ENCODE peak calls at places on chromosomes 4 and X, in four cellular contexts. One of them, this sample, is unnamed.

GRCh38 chr4:121155893-121156292 is 8.2 kb downstream of the TNIP3 start:
- DNase-seq in progenitor cell of endocrine pancreas: no peak
- DNase-seq in GM12878: no peak
- DNase-seq in foreskin fibroblast: peak; percentile 83
- DNase-seq in this sample: peak; percentile 87

GRCh38 chr4:80434238-80434637 is 98.7 kb downstream of the CFAP299 start:
- DNase-seq in foreskin fibroblast: no peak
- DNase-seq in GM12878: no peak
- DNase-seq in progenitor cell of endocrine pancreas: no peak
- DNase-seq in this sample: no peak

GRCh38 chrX:2614911-2615310 is 76.2 kb upstream of the CD99 start:
- DNase-seq in GM12878: no peak
- DNase-seq in progenitor cell of endocrine pancreas: no peak
- DNase-seq in foreskin fibroblast: peak; percentile 82
- DNase-seq in this sample: no peak

GRCh38 chr4:184732126-184732525 is 1.8 kb downstream of the CENPU start:
- DNase-seq in progenitor cell of endocrine pancreas: no peak
- DNase-seq in GM12878: no peak
- DNase-seq in foreskin fibroblast: no peak
- DNase-seq in this sample: peak; percentile 82

GRCh38 chrX:38437093-38437492 is 84.7 kb downstream of the OTC start:
- DNase-seq in foreskin fibroblast: peak; percentile 0
- DNase-seq in progenitor cell of endocrine pancreas: no peak
- DNase-seq in GM12878: no peak
- DNase-seq in this sample: peak; percentile 9

GRCh38 chr4:185640809-185641675 is 105.7 kb upstream of the PDLIM3 start:
- DNase-seq in progenitor cell of endocrine pancreas: no peak
- DNase-seq in GM12878: peak; percentile 12
- DNase-seq in foreskin fibroblast: peak; percentile 18
- DNase-seq in this sample: peak; percentile 68

GRCh38 chr4:73816814-73817213 is 19.7 kb upstream of the CXCL6 start:
- DNase-seq in GM12878: no peak
- DNase-seq in foreskin fibroblast: peak; percentile 81
- DNase-seq in progenitor cell of endocrine pancreas: no peak
- DNase-seq in this sample: peak; percentile 70

GRCh38 chr4:113958766-113959540 is 20.5 kb downstream of the ARSJ start:
- DNase-seq in foreskin fibroblast: peak; percentile 93
- DNase-seq in progenitor cell of endocrine pancreas: no peak
- DNase-seq in GM12878: no peak
- DNase-seq in this sample: peak; percentile 89

GRCh38 chr4:89757154-89757723 is 79.7 kb downstream of the SNCA start:
- DNase-seq in foreskin fibroblast: no peak
- DNase-seq in GM12878: no peak
- DNase-seq in progenitor cell of endocrine pancreas: no peak
- DNase-seq in this sample: no peak

GRCh38 chrX:115690554-115691216 is 129.7 kb downstream of the PLS3 start:
- DNase-seq in progenitor cell of endocrine pancreas: peak; percentile 65
- DNase-seq in foreskin fibroblast: peak; percentile 45
- DNase-seq in GM12878: peak; percentile 23
- DNase-seq in this sample: peak; percentile 81

GRCh38 chr4:70706516-70706915 is 15.2 kb upstream of the RUFY3 start:
- DNase-seq in GM12878: no peak
- DNase-seq in progenitor cell of endocrine pancreas: no peak
- DNase-seq in foreskin fibroblast: no peak
- DNase-seq in this sample: no peak

GRCh38 chr4:66741081-66741480 is 804.2 kb downstream of the CENPC start:
- DNase-seq in GM12878: no peak
- DNase-seq in progenitor cell of endocrine pancreas: no peak
- DNase-seq in foreskin fibroblast: no peak
- DNase-seq in this sample: peak; percentile 66

GRCh38 chrX:134144231-134144630 is 92.8 kb upstream of the CCDC160 start:
- DNase-seq in progenitor cell of endocrine pancreas: no peak
- DNase-seq in foreskin fibroblast: no peak
- DNase-seq in GM12878: no peak
- DNase-seq in this sample: peak; percentile 36

GRCh38 chr4:147088141-147088540 is 142.5 kb upstream of the TTC29 start:
- DNase-seq in foreskin fibroblast: peak; percentile 12
- DNase-seq in GM12878: no peak
- DNase-seq in progenitor cell of endocrine pancreas: no peak
- DNase-seq in this sample: no peak

GRCh38 chr4:6659897-6660296 is 19.4 kb downstream of the MRFAP1 start:
- DNase-seq in foreskin fibroblast: no peak
- DNase-seq in GM12878: no peak
- DNase-seq in progenitor cell of endocrine pancreas: no peak
- DNase-seq in this sample: no peak

GRCh38 chr4:78293841-78294301 is 236.7 kb downstream of the FRAS1 start:
- DNase-seq in progenitor cell of endocrine pancreas: no peak
- DNase-seq in GM12878: no peak
- DNase-seq in foreskin fibroblast: peak; percentile 85
- DNase-seq in this sample: peak; percentile 61

GRCh38 chrX:30196322-30196721 is 19.0 kb upstream of the MAGEB2 start:
- DNase-seq in GM12878: no peak
- DNase-seq in foreskin fibroblast: no peak
- DNase-seq in progenitor cell of endocrine pancreas: no peak
- DNase-seq in this sample: peak; percentile 26

GRCh38 chr4:65893311-65893710 is 223.0 kb upstream of the EPHA5 start:
- DNase-seq in GM12878: no peak
- DNase-seq in progenitor cell of endocrine pancreas: no peak
- DNase-seq in foreskin fibroblast: no peak
- DNase-seq in this sample: no peak

GRCh38 chrX:13346646-13347045 is 26.8 kb upstream of the ATXN3L start:
- DNase-seq in foreskin fibroblast: no peak
- DNase-seq in GM12878: no peak
- DNase-seq in progenitor cell of endocrine pancreas: no peak
- DNase-seq in this sample: no peak

GRCh38 chr4:159129822-159130550 is 27.1 kb downstream of the RAPGEF2 start:
- DNase-seq in GM12878: no peak
- DNase-seq in progenitor cell of endocrine pancreas: no peak
- DNase-seq in foreskin fibroblast: no peak
- DNase-seq in this sample: no peak

GRCh38 chrX:108090474-108091265 is 672 bp downstream of the PSMD10 start:
- DNase-seq in progenitor cell of endocrine pancreas: no peak
- DNase-seq in GM12878: no peak
- DNase-seq in foreskin fibroblast: no peak
- DNase-seq in this sample: peak; percentile 19

GRCh38 chr4:18664051-18664450 is 642.5 kb upstream of the LCORL start:
- DNase-seq in foreskin fibroblast: no peak
- DNase-seq in GM12878: no peak
- DNase-seq in progenitor cell of endocrine pancreas: no peak
- DNase-seq in this sample: no peak

GRCh38 chr4:24638396-24638875 is 54.1 kb upstream of the DHX15 start:
- DNase-seq in foreskin fibroblast: no peak
- DNase-seq in GM12878: no peak
- DNase-seq in progenitor cell of endocrine pancreas: no peak
- DNase-seq in this sample: no peak

GRCh38 chr4:8504279-8505007 is 63.9 kb downstream of the TRMT44 start:
- DNase-seq in GM12878: no peak
- DNase-seq in progenitor cell of endocrine pancreas: no peak
- DNase-seq in foreskin fibroblast: no peak
- DNase-seq in this sample: peak; percentile 51

GRCh38 chr4:158209825-158210807 is at the start of gene TMEM144:
- DNase-seq in GM12878: no peak
- DNase-seq in progenitor cell of endocrine pancreas: peak; percentile 59
- DNase-seq in foreskin fibroblast: peak; percentile 84
- DNase-seq in this sample: peak; percentile 93

GRCh38 chrX:153739754-153740486 is 15.3 kb downstream of the ABCD1 start:
- DNase-seq in foreskin fibroblast: no peak
- DNase-seq in progenitor cell of endocrine pancreas: no peak
- DNase-seq in GM12878: no peak
- DNase-seq in this sample: peak; percentile 63

GRCh38 chr4:159401791-159402380 is 299.0 kb downstream of the RAPGEF2 start:
- DNase-seq in GM12878: no peak
- DNase-seq in progenitor cell of endocrine pancreas: no peak
- DNase-seq in foreskin fibroblast: peak; percentile 90
- DNase-seq in this sample: peak; percentile 69

GRCh38 chrX:11059923-11060322 is 51.2 kb upstream of the HCCS start:
- DNase-seq in foreskin fibroblast: peak; percentile 10
- DNase-seq in GM12878: no peak
- DNase-seq in progenitor cell of endocrine pancreas: no peak
- DNase-seq in this sample: no peak

GRCh38 chr4:40251366-40251765 is 54.5 kb downstream of the RHOH start:
- DNase-seq in foreskin fibroblast: peak; percentile 63
- DNase-seq in GM12878: no peak
- DNase-seq in progenitor cell of endocrine pancreas: no peak
- DNase-seq in this sample: peak; percentile 73

GRCh38 chr4:111510535-111510934 is 634.7 kb upstream of the FAM241A start:
- DNase-seq in foreskin fibroblast: peak; percentile 41
- DNase-seq in GM12878: no peak
- DNase-seq in progenitor cell of endocrine pancreas: no peak
- DNase-seq in this sample: no peak

GRCh38 chr4:169010125-169011023 is at the start of gene CBR4:
- DNase-seq in GM12878: peak; percentile 94
- DNase-seq in progenitor cell of endocrine pancreas: peak; percentile 89
- DNase-seq in foreskin fibroblast: peak; percentile 100
- DNase-seq in this sample: peak; percentile 98
- TF ChIP-seq CTCF in GM12878: peak; percentile 36
- TF ChIP-seq CTCF in progenitor cell of endocrine pancreas: peak; percentile 42
- TF ChIP-seq CTCF in foreskin fibroblast: peak; percentile 8
- TF ChIP-seq CTCF in this sample: peak; percentile 34

GRCh38 chrX:48918644-48919340 is at the start of gene PIM2:
- DNase-seq in GM12878: peak; percentile 81
- DNase-seq in progenitor cell of endocrine pancreas: peak; percentile 80
- DNase-seq in foreskin fibroblast: peak; percentile 82
- DNase-seq in this sample: peak; percentile 91
- TF ChIP-seq CTCF in GM12878: no peak
- TF ChIP-seq CTCF in progenitor cell of endocrine pancreas: peak; percentile 11
- TF ChIP-seq CTCF in foreskin fibroblast: no peak
- TF ChIP-seq CTCF in this sample: no peak

GRCh38 chr4:119026662-119027444 is 108.8 kb upstream of the MYOZ2 start:
- DNase-seq in GM12878: no peak
- DNase-seq in progenitor cell of endocrine pancreas: no peak
- DNase-seq in foreskin fibroblast: no peak
- DNase-seq in this sample: no peak
- TF ChIP-seq CTCF in GM12878: no peak
- TF ChIP-seq CTCF in progenitor cell of endocrine pancreas: no peak
- TF ChIP-seq CTCF in foreskin fibroblast: no peak
- TF ChIP-seq CTCF in this sample: no peak

GRCh38 chrX:55996649-55997048 is 235.5 kb upstream of the KLF8 start:
- DNase-seq in foreskin fibroblast: no peak
- DNase-seq in GM12878: no peak
- DNase-seq in progenitor cell of endocrine pancreas: no peak
- DNase-seq in this sample: no peak

GRCh38 chrX:56000729-56001128 is 231.4 kb upstream of the KLF8 start:
- DNase-seq in foreskin fibroblast: no peak
- DNase-seq in GM12878: no peak
- DNase-seq in progenitor cell of endocrine pancreas: no peak
- DNase-seq in this sample: no peak

GRCh38 chrX:56000169-56000568 is 232.0 kb upstream of the KLF8 start:
- DNase-seq in GM12878: no peak
- DNase-seq in progenitor cell of endocrine pancreas: no peak
- DNase-seq in foreskin fibroblast: no peak
- DNase-seq in this sample: peak; percentile 3
- TF ChIP-seq CTCF in GM12878: no peak
- TF ChIP-seq CTCF in progenitor cell of endocrine pancreas: no peak
- TF ChIP-seq CTCF in foreskin fibroblast: no peak
- TF ChIP-seq CTCF in this sample: no peak

GRCh38 chr4:132071815-132072214 is 1077.3 kb upstream of the PCDH10 start:
- DNase-seq in GM12878: no peak
- DNase-seq in foreskin fibroblast: peak; percentile 23
- DNase-seq in progenitor cell of endocrine pancreas: no peak
- DNase-seq in this sample: peak; percentile 8

GRCh38 chr4:132076829-132077228 is 1072.3 kb upstream of the PCDH10 start:
- DNase-seq in foreskin fibroblast: no peak
- DNase-seq in progenitor cell of endocrine pancreas: no peak
- DNase-seq in GM12878: no peak
- DNase-seq in this sample: no peak
- TF ChIP-seq CTCF in foreskin fibroblast: no peak
- TF ChIP-seq CTCF in progenitor cell of endocrine pancreas: peak; percentile 22
- TF ChIP-seq CTCF in GM12878: no peak
- TF ChIP-seq CTCF in this sample: no peak